ENCODE peak calls at places on chromosomes 7 and 10, in seven cellular contexts. One of them, this sample, is unnamed.

GRCh38 chr10:19816420-19817250 is at the start of gene PLXDC2:
- DNase-seq in stomach: no peak
- DNase-seq in breast epithelium: peak
- DNase-seq in sigmoid colon: peak
- DNase-seq in upper lobe of left lung: peak
- DNase-seq in HL-60: no peak
- DNase-seq in Panc1: no peak
- DNase-seq in this sample: peak

GRCh38 chr10:69179089-69179742 is 818 bp upstream of the SUPV3L1 start:
- DNase-seq in breast epithelium: no peak
- DNase-seq in upper lobe of left lung: no peak
- DNase-seq in stomach: no peak
- DNase-seq in HL-60: peak
- DNase-seq in Panc1: no peak
- DNase-seq in sigmoid colon: no peak
- DNase-seq in this sample: no peak

GRCh38 chr7:91875851-91876250 is 4.7 kb downstream of the MTERF1 start:
- DNase-seq in upper lobe of left lung: no peak
- DNase-seq in sigmoid colon: no peak
- DNase-seq in Panc1: no peak
- DNase-seq in stomach: no peak
- DNase-seq in breast epithelium: no peak
- DNase-seq in HL-60: peak
- DNase-seq in this sample: no peak

GRCh38 chr10:84310470-84310869 is 17.9 kb upstream of the CCSER2 start:
- DNase-seq in breast epithelium: no peak
- DNase-seq in sigmoid colon: no peak
- DNase-seq in stomach: no peak
- DNase-seq in Panc1: no peak
- DNase-seq in upper lobe of left lung: no peak
- DNase-seq in HL-60: no peak
- DNase-seq in this sample: no peak

GRCh38 chr7:5665106-5666025 is 116.1 kb downstream of the RNF216 start:
- DNase-seq in Panc1: peak
- DNase-seq in stomach: peak
- DNase-seq in upper lobe of left lung: no peak
- DNase-seq in sigmoid colon: peak
- DNase-seq in breast epithelium: peak
- DNase-seq in HL-60: peak
- DNase-seq in this sample: peak

GRCh38 chr7:68529221-68529620 is 1069.1 kb upstream of the AUTS2 start:
- DNase-seq in sigmoid colon: no peak
- DNase-seq in Panc1: no peak
- DNase-seq in breast epithelium: no peak
- DNase-seq in stomach: no peak
- DNase-seq in upper lobe of left lung: no peak
- DNase-seq in HL-60: no peak
- DNase-seq in this sample: no peak

GRCh38 chr7:132102426-132102825 is 473.8 kb downstream of the PLXNA4 start:
- DNase-seq in HL-60: no peak
- DNase-seq in upper lobe of left lung: no peak
- DNase-seq in breast epithelium: no peak
- DNase-seq in sigmoid colon: no peak
- DNase-seq in stomach: no peak
- DNase-seq in Panc1: no peak
- DNase-seq in this sample: no peak

GRCh38 chr10:61588770-61589211 is 73.9 kb upstream of the CABCOCO1 start:
- DNase-seq in Panc1: no peak
- DNase-seq in HL-60: no peak
- DNase-seq in breast epithelium: no peak
- DNase-seq in stomach: no peak
- DNase-seq in upper lobe of left lung: no peak
- DNase-seq in sigmoid colon: no peak
- DNase-seq in this sample: no peak

GRCh38 chr10:101897633-101898032 is 54.0 kb upstream of the KCNIP2 start:
- DNase-seq in breast epithelium: no peak
- DNase-seq in Panc1: no peak
- DNase-seq in upper lobe of left lung: no peak
- DNase-seq in sigmoid colon: no peak
- DNase-seq in HL-60: no peak
- DNase-seq in stomach: peak
- DNase-seq in this sample: peak

GRCh38 chr7:57651006-57651405 is 201.0 kb downstream of the ZNF716 start:
- DNase-seq in HL-60: no peak
- DNase-seq in upper lobe of left lung: peak
- DNase-seq in sigmoid colon: no peak
- DNase-seq in stomach: no peak
- DNase-seq in Panc1: no peak
- DNase-seq in breast epithelium: no peak
- DNase-seq in this sample: no peak

GRCh38 chr10:32159264-32159663 is 103.0 kb upstream of the KIF5B start:
- DNase-seq in upper lobe of left lung: no peak
- DNase-seq in stomach: no peak
- DNase-seq in HL-60: no peak
- DNase-seq in breast epithelium: no peak
- DNase-seq in Panc1: no peak
- DNase-seq in sigmoid colon: no peak
- DNase-seq in this sample: no peak

GRCh38 chr7:127382301-127383085 is 10.0 kb downstream of the ZNF800 start:
- DNase-seq in upper lobe of left lung: no peak
- DNase-seq in breast epithelium: no peak
- DNase-seq in sigmoid colon: no peak
- DNase-seq in Panc1: no peak
- DNase-seq in HL-60: no peak
- DNase-seq in stomach: no peak
- DNase-seq in this sample: no peak

GRCh38 chr7:98011996-98012395 is 22.0 kb upstream of the OCM2 start:
- DNase-seq in breast epithelium: no peak
- DNase-seq in stomach: no peak
- DNase-seq in Panc1: no peak
- DNase-seq in sigmoid colon: no peak
- DNase-seq in upper lobe of left lung: no peak
- DNase-seq in HL-60: no peak
- DNase-seq in this sample: no peak

GRCh38 chr7:51310131-51310583 is 6.5 kb downstream of the COBL start:
- DNase-seq in stomach: no peak
- DNase-seq in upper lobe of left lung: no peak
- DNase-seq in sigmoid colon: no peak
- DNase-seq in Panc1: no peak
- DNase-seq in breast epithelium: no peak
- DNase-seq in HL-60: no peak
- DNase-seq in this sample: no peak

GRCh38 chr10:116774728-116775151 is 32.4 kb upstream of the HSPA12A start:
- DNase-seq in breast epithelium: peak
- DNase-seq in Panc1: no peak
- DNase-seq in sigmoid colon: peak
- DNase-seq in HL-60: no peak
- DNase-seq in upper lobe of left lung: no peak
- DNase-seq in stomach: no peak
- DNase-seq in this sample: peak

GRCh38 chr7:47211467-47212121 is 370.3 kb downstream of the TNS3 start:
- DNase-seq in sigmoid colon: no peak
- DNase-seq in stomach: no peak
- DNase-seq in HL-60: no peak
- DNase-seq in upper lobe of left lung: no peak
- DNase-seq in breast epithelium: no peak
- DNase-seq in Panc1: no peak
- DNase-seq in this sample: no peak

GRCh38 chr10:31617767-31618166 is 298.8 kb downstream of the ZEB1 start:
- DNase-seq in upper lobe of left lung: no peak
- DNase-seq in breast epithelium: no peak
- DNase-seq in sigmoid colon: no peak
- DNase-seq in stomach: no peak
- DNase-seq in HL-60: no peak
- DNase-seq in Panc1: no peak
- DNase-seq in this sample: no peak

GRCh38 chr10:99506416-99506815 is 26.3 kb upstream of the NKX2-3 start:
- DNase-seq in Panc1: no peak
- DNase-seq in sigmoid colon: no peak
- DNase-seq in HL-60: no peak
- DNase-seq in breast epithelium: no peak
- DNase-seq in stomach: no peak
- DNase-seq in upper lobe of left lung: no peak
- DNase-seq in this sample: no peak

GRCh38 chr7:148163246-148163645 is 427.3 kb upstream of the C7orf33 start:
- DNase-seq in stomach: no peak
- DNase-seq in HL-60: no peak
- DNase-seq in sigmoid colon: no peak
- DNase-seq in breast epithelium: no peak
- DNase-seq in upper lobe of left lung: no peak
- DNase-seq in Panc1: no peak
- DNase-seq in this sample: no peak
- H3K27ac ChIP-seq in stomach: no peak
- H3K27ac ChIP-seq in HL-60: no peak
- H3K27ac ChIP-seq in sigmoid colon: no peak
- H3K27ac ChIP-seq in breast epithelium: no peak
- H3K27ac ChIP-seq in upper lobe of left lung: no peak
- H3K27ac ChIP-seq in Panc1: no peak
- H3K27ac ChIP-seq in this sample: no peak

GRCh38 chr7:107622429-107622828 is 38.2 kb upstream of the SLC26A4 start:
- DNase-seq in Panc1: no peak
- DNase-seq in sigmoid colon: no peak
- DNase-seq in breast epithelium: no peak
- DNase-seq in upper lobe of left lung: no peak
- DNase-seq in stomach: no peak
- DNase-seq in HL-60: peak
- DNase-seq in this sample: no peak
- TF ChIP-seq POLR2AphosphoS5 in Panc1: no peak
- TF ChIP-seq POLR2AphosphoS5 in sigmoid colon: peak
- TF ChIP-seq POLR2AphosphoS5 in breast epithelium: no peak
- TF ChIP-seq POLR2AphosphoS5 in upper lobe of left lung: peak
- TF ChIP-seq POLR2AphosphoS5 in stomach: peak
- TF ChIP-seq POLR2AphosphoS5 in HL-60: peak
- TF ChIP-seq POLR2AphosphoS5 in this sample: no peak

DNA sequence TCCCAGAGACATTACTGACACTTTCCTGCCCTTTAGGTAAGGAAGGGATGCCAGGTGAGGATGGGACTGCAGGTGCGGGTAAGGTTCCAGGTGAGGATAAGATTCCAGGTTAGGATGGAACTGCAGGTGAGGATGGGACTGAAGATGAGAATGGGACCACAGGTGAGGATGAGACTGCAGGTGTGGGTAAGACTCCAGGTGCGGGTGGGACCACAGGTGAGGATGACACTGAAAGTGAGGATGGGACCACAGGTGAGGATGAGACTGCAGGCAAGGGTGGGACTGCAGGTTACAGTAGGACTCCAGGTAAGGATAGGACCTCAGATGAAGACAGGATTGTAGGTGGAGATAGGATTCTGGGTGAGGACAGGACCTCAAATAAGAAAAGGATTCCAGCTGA is 322.3 kb downstream of the WDR37 start:
- DNase-seq in sigmoid colon: no peak
- DNase-seq in breast epithelium: peak
- DNase-seq in HL-60: no peak
- DNase-seq in Panc1: no peak
- DNase-seq in stomach: peak
- DNase-seq in upper lobe of left lung: no peak
- DNase-seq in this sample: no peak
- H3K27ac ChIP-seq in sigmoid colon: no peak
- H3K27ac ChIP-seq in breast epithelium: no peak
- H3K27ac ChIP-seq in HL-60: no peak
- H3K27ac ChIP-seq in Panc1: no peak
- H3K27ac ChIP-seq in stomach: no peak
- H3K27ac ChIP-seq in upper lobe of left lung: no peak
- H3K27ac ChIP-seq in this sample: no peak

DNA sequence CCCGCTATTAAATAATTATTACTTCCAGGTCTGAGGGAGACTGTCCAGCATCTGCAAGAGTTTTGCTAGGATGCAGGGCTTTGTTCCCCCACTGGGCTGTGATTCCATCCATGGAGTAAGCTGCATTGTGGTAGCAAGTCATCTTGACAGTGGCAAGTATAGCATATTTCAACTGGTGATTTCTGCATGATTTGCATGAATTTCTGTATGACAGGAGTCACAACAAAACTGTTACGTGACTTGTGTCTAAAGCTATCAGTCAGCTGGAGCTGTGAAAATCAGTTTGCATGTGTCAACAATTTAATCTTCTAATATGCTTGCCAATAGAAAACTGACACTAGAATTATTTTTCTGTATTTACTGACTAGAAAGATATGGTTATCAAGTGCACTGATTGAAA is 344.3 kb downstream of the AUTS2 start:
- DNase-seq in stomach: no peak
- DNase-seq in upper lobe of left lung: no peak
- DNase-seq in sigmoid colon: no peak
- DNase-seq in breast epithelium: no peak
- DNase-seq in Panc1: no peak
- DNase-seq in HL-60: no peak
- DNase-seq in this sample: no peak
- TF ChIP-seq POLR2AphosphoS5 in stomach: no peak
- TF ChIP-seq POLR2AphosphoS5 in upper lobe of left lung: no peak
- TF ChIP-seq POLR2AphosphoS5 in sigmoid colon: no peak
- TF ChIP-seq POLR2AphosphoS5 in breast epithelium: no peak
- TF ChIP-seq POLR2AphosphoS5 in Panc1: no peak
- TF ChIP-seq POLR2AphosphoS5 in HL-60: no peak
- TF ChIP-seq POLR2AphosphoS5 in this sample: no peak

DNA sequence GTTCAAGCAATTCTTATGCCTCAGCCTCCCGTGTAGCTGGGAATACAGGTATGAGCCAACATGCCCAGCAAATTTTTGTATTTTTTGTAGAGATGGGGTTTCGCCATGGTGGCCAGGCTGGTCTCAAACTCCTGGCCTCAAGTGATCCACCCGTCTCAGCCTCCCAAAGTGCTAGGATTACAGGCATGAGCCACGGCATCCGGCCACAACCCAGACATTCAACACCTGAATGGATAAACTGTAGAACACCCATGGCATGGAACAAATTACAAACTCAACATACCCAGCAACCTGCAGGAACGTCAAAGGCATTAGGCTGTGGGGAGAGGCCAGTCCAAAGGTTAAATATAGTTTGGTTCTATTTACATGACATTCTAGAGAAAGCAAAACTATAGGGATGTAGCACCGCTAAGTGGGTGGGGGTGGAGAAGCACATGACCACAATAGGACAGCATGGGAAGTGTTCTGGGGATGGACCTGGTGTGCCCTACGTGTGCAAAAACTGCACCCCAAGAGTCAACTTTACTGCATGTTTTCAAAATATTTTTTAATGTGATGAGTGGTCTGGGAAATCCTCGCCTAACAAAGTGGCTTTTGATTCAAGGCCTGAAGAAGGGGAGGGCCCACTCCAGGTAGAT is 6.5 kb upstream of the PGAM2 start:
- DNase-seq in Panc1: no peak
- DNase-seq in stomach: no peak
- DNase-seq in sigmoid colon: no peak
- DNase-seq in breast epithelium: no peak
- DNase-seq in upper lobe of left lung: no peak
- DNase-seq in HL-60: no peak
- DNase-seq in this sample: no peak
- H3K27ac ChIP-seq in Panc1: no peak
- H3K27ac ChIP-seq in stomach: peak
- H3K27ac ChIP-seq in sigmoid colon: peak
- H3K27ac ChIP-seq in breast epithelium: peak
- H3K27ac ChIP-seq in upper lobe of left lung: peak
- H3K27ac ChIP-seq in HL-60: no peak
- H3K27ac ChIP-seq in this sample: no peak